ENCODE peak calls at places on chromosome 16, in nine cellular contexts. D, O, R, A, J, S, L, V and W are unnamed samples.

GRCh38 chr16:49092704-49093103 is 188.9 kb downstream of the CBLN1 start:
- DNase-seq in A (no peak), S (no peak), J (no peak), D (no peak), O (no peak), R (no peak), V (no peak), L (no peak), W (no peak)

GRCh38 chr16:23765933-23766332 is 11.1 kb downstream of the CHP2 start:
- DNase-seq in L (no peak), J (no peak), R (no peak), V (no peak), D (no peak), A (no peak), O (no peak), S (no peak), W (no peak)

GRCh38 chr16:53915452-53916160 is 211.7 kb downstream of the FTO start:
- DNase-seq in A (no peak), O (no peak), S (no peak), J (peak; percentile 57), L (no peak), D (no peak), R (no peak), V (no peak), W (no peak)

GRCh38 chr16:84465154-84465553 is 39.3 kb downstream of the MEAK7 start:
- DNase-seq in A (no peak), S (no peak), D (no peak), J (no peak), V (no peak), L (no peak), R (no peak), O (peak; percentile 25), W (no peak)

GRCh38 chr16:82070656-82071369 is 35.8 kb downstream of the HSD17B2 start:
- DNase-seq in S (no peak), V (peak; percentile 49), O (no peak), L (no peak), R (no peak), D (no peak), A (peak; percentile 36), J (peak; percentile 95), W (peak; percentile 56)

GRCh38 chr16:57945740-57946138 is 25.2 kb downstream of the CNGB1 start:
- DNase-seq in D (no peak), O (no peak), A (no peak), J (no peak), R (no peak), L (no peak), V (peak; percentile 48), S (no peak), W (no peak)

GRCh38 chr16:25426829-25427228 is 169.2 kb upstream of the ZKSCAN2 start:
- DNase-seq in V (no peak), S (no peak), J (no peak), A (no peak), L (no peak), D (no peak), O (no peak), R (no peak), W (no peak)

GRCh38 chr16:85750021-85750826 is 672 bp downstream of the C16orf74 start:
- DNase-seq in V (peak; percentile 70), S (peak; percentile 36), L (peak; percentile 35), J (no peak), A (peak; percentile 47), R (no peak), D (no peak), O (peak; percentile 36), W (peak; percentile 46)

GRCh38 chr16:22347100-22347820 is 27.2 kb downstream of the CDR2 start:
- DNase-seq in R (no peak), J (no peak), L (peak; percentile 55), D (no peak), A (peak; percentile 24), V (no peak), O (no peak), S (no peak), W (no peak)

GRCh38 chr16:78461087-78461486 is 361.6 kb downstream of the WWOX start:
- DNase-seq in O (no peak), S (no peak), A (no peak), D (no peak), R (no peak), L (no peak), V (no peak), J (no peak), W (no peak)